ENCODE peak calls at places on chromosomes 3 and 15, in seven cellular contexts. P is A549, R is H1, Y is endothelial cell of umbilical vein, C is HepG2, Q is NB4, W is HCT116. M is an unnamed sample.

GRCh38 chr3:11154036-11154952 is at the start of gene HRH1:
- DNase-seq in P (peak), R (peak), Y (peak), C (no peak), Q (peak), W (no peak), M (peak)

GRCh38 chr3:182349951-182350350 is 443.4 kb upstream of the ATP11B start:
- DNase-seq in P (no peak), R (no peak), Y (no peak), C (no peak), Q (no peak), W (no peak), M (no peak)

GRCh38 chr3:194278186-194278845 is 72.8 kb downstream of the CPN2 start:
- DNase-seq in P (no peak), R (no peak), Y (no peak), C (no peak), Q (peak), W (no peak), M (no peak)

GRCh38 chr15:28914483-28915023 is 28.8 kb downstream of the APBA2 start:
- DNase-seq in P (no peak), R (no peak), Y (no peak), C (no peak), Q (no peak), W (no peak), M (no peak)

GRCh38 chr3:35932995-35933394 is 293.7 kb downstream of the ARPP21 start:
- DNase-seq in P (peak), R (no peak), Y (peak), C (peak), Q (peak), W (peak), M (no peak)

GRCh38 chr15:89184367-89184766 is 37.0 kb downstream of the RLBP1 start:
- DNase-seq in P (no peak), R (no peak), Y (no peak), C (no peak), Q (no peak), W (no peak), M (no peak)

GRCh38 chr3:12175844-12176453 is 17.2 kb upstream of the TIMP4 start:
- DNase-seq in P (peak), R (peak), Y (peak), C (peak), Q (peak), W (peak), M (peak)

GRCh38 chr3:9646800-9647152 is 2.5 kb upstream of the MTMR14 start:
- DNase-seq in P (no peak), R (no peak), Y (no peak), C (no peak), Q (no peak), W (no peak), M (no peak)

GRCh38 chr3:50649451-50649931 is 25.2 kb upstream of the DOCK3 start:
- DNase-seq in P (no peak), R (no peak), Y (no peak), C (no peak), Q (no peak), W (no peak), M (no peak)

GRCh38 chr3:130894873-130895330 is 1.0 kb downstream of the ATP2C1 start:
- DNase-seq in P (no peak), R (no peak), Y (peak), C (no peak), Q (no peak), W (no peak), M (no peak)

GRCh38 chr3:127762077-127762786 is 60.1 kb downstream of the MGLL start:
- DNase-seq in P (no peak), R (no peak), Y (peak), C (no peak), Q (peak), W (no peak), M (no peak)

GRCh38 chr15:58491499-58492202 is 59.9 kb downstream of the LIPC start:
- DNase-seq in P (no peak), R (no peak), Y (no peak), C (no peak), Q (no peak), W (no peak), M (no peak)

GRCh38 chr3:180408654-180409053 is 193.3 kb upstream of the TTC14 start:
- DNase-seq in P (peak), R (no peak), Y (peak), C (no peak), Q (no peak), W (no peak), M (no peak)

GRCh38 chr3:118966700-118967099 is 67.9 kb downstream of the IGSF11 start:
- DNase-seq in P (no peak), R (no peak), Y (no peak), C (no peak), Q (no peak), W (no peak), M (no peak)

GRCh38 chr3:158405507-158405906 is 165.5 kb upstream of the MLF1 start:
- DNase-seq in P (no peak), R (no peak), Y (no peak), C (no peak), Q (no peak), W (no peak), M (no peak)

GRCh38 chr3:16258892-16259291 is 5.9 kb downstream of the DPH3 start:
- DNase-seq in P (no peak), R (no peak), Y (no peak), C (no peak), Q (no peak), W (no peak), M (no peak)

GRCh38 chr15:90002428-90002844 is 1.3 kb downstream of the ZNF710 start:
- DNase-seq in P (peak), R (peak), Y (peak), C (no peak), Q (peak), W (no peak), M (peak)

GRCh38 chr3:94130690-94131089 is 67.8 kb downstream of the NSUN3 start:
- DNase-seq in P (no peak), R (no peak), Y (no peak), C (no peak), Q (no peak), W (no peak), M (no peak)

GRCh38 chr3:16359331-16359730 is 94.3 kb downstream of the OXNAD1 start:
- DNase-seq in P (no peak), R (no peak), Y (peak), C (no peak), Q (peak), W (no peak), M (no peak)

GRCh38 chr3:117875887-117876286 is 1158.8 kb downstream of the IGSF11 start:
- DNase-seq in P (no peak), R (no peak), Y (no peak), C (no peak), Q (no peak), W (no peak), M (no peak)

GRCh38 chr3:115623414-115623868 is at the start of gene GAP43:
- DNase-seq in P (peak), R (peak), Y (peak), C (peak), Q (peak), W (no peak), M (peak)

GRCh38 chr15:90915216-90915807 is 12.2 kb downstream of the MAN2A2 start:
- DNase-seq in P (no peak), R (no peak), Y (no peak), C (no peak), Q (peak), W (no peak), M (no peak)

GRCh38 chr3:120850326-120851295 is 57.4 kb upstream of the STXBP5L start:
- DNase-seq in P (no peak), R (no peak), Y (no peak), C (no peak), Q (no peak), W (no peak), M (no peak)

GRCh38 chr3:21920431-21920830 is 169.4 kb upstream of the ZNF385D start:
- DNase-seq in P (no peak), R (no peak), Y (no peak), C (no peak), Q (no peak), W (no peak), M (no peak)

GRCh38 chr15:94004697-94005096 is 226.7 kb upstream of the MCTP2 start:
- DNase-seq in P (no peak), R (no peak), Y (no peak), C (no peak), Q (no peak), W (no peak), M (no peak)

GRCh38 chr3:63349583-63350177 is 71.6 kb downstream of the SYNPR start:
- DNase-seq in P (peak), R (no peak), Y (peak), C (peak), Q (peak), W (peak), M (peak)

GRCh38 chr3:32109256-32109655 is 2.8 kb downstream of the GPD1L start:
- DNase-seq in P (no peak), R (no peak), Y (peak), C (no peak), Q (no peak), W (no peak), M (peak)

GRCh38 chr3:52796411-52796810 is 1.8 kb downstream of the ITIH3 start:
- DNase-seq in P (no peak), R (no peak), Y (no peak), C (no peak), Q (no peak), W (no peak), M (no peak)

GRCh38 chr3:183275418-183275817 is 22.4 kb downstream of the B3GNT5 start:
- DNase-seq in P (peak), R (no peak), Y (peak), C (no peak), Q (peak), W (no peak), M (no peak)

GRCh38 chr3:195714380-195715011 is 6.3 kb upstream of the MUC20 start:
- DNase-seq in P (no peak), R (no peak), Y (no peak), C (no peak), Q (peak), W (no peak), M (no peak)

GRCh38 chr15:67196672-67197363 is 57.6 kb downstream of the AAGAB start:
- DNase-seq in P (peak), R (no peak), Y (peak), C (no peak), Q (no peak), W (no peak), M (no peak)

DNA sequence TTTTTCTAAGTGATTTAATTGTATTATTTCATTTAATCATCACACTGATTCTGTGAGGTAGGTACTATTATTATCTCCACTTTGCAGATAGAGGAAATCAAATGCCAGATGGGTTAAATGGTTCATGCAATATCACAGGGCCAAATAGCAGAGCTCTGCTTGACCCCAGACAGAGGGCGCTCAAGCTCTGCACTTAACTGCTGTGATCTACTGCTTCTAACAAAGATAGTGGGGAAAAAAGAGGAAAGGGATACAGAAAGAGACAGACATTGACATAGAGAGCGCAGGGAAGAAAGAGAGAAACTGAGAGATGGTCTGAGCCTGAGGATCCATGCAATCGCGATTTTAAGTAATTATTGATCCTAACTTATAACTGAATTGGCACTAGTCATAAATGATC is 279.1 kb upstream of the THRB start:
- DNase-seq in P (peak), R (peak), Y (peak), C (peak), Q (peak), W (peak), M (peak)
- TF ChIP-seq MAX in P (no peak), R (no peak), Y (no peak), C (no peak), Q (no peak), W (no peak), M (no peak)

GRCh38 chr3:17577795-17578520 is 164.5 kb downstream of the TBC1D5 start:
- DNase-seq in P (no peak), R (no peak), Y (peak), C (no peak), Q (no peak), W (no peak), M (no peak)
- TF ChIP-seq MAX in P (no peak), R (no peak), Y (no peak), C (no peak), Q (no peak), W (no peak), M (no peak)

GRCh38 chr15:45612790-45613415 is 21.9 kb upstream of the SQOR start:
- DNase-seq in P (no peak), R (no peak), Y (peak), C (no peak), Q (no peak), W (no peak), M (no peak)

GRCh38 chr15:45616901-45617323 is 17.9 kb upstream of the SQOR start:
- DNase-seq in P (no peak), R (no peak), Y (peak), C (no peak), Q (no peak), W (no peak), M (no peak)

GRCh38 chr15:45606413-45606812 is 19.2 kb downstream of the BLOC1S6 start:
- DNase-seq in P (no peak), R (no peak), Y (no peak), C (no peak), Q (no peak), W (no peak), M (no peak)

GRCh38 chr15:45606841-45607240 is 19.7 kb downstream of the BLOC1S6 start:
- DNase-seq in P (no peak), R (no peak), Y (no peak), C (no peak), Q (no peak), W (no peak), M (no peak)

GRCh38 chr15:45611305-45611704 is 23.5 kb upstream of the SQOR start:
- DNase-seq in P (peak), R (no peak), Y (peak), C (peak), Q (peak), W (no peak), M (no peak)
- TF ChIP-seq MAX in P (no peak), R (no peak), Y (no peak), C (no peak), Q (no peak), W (no peak), M (no peak)

DNA sequence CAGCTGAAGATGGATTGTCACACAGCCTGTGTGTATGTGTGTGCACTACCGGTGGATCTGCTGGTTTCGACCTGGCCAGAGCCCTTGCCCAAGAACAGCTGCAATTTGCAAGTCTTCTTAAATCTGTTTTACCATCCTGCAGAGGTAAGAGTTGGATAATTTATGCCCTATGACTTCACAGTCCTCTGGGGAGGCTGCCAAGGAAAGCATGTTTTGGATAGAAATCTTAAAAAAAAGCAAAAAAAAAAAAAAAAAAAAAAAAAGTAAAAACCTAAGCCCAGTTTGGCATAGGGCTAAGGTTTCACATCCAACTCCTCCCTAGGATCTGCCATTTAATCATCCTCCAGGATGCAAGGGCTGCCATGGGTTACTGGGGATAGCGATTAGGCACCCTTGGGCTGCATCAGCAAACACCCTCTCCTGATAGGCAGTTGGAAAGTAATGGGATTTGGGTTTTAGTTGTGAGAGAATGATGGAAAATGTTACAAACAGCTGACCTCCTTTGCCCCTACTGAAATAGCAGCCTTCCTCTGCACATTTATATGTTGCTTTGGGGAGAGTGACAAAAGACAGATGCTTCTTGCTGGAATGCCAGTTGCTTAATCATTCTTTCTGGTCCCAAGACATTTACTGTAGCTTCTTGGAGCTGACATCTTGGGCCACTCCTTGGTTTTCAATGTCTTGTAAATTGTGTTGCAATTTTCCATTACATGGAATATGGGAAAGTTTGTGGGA is 35.3 kb downstream of the CD200R1L start:
- DNase-seq in P (no peak), R (no peak), Y (peak), C (no peak), Q (peak), W (no peak), M (no peak)
- TF ChIP-seq MAX in P (no peak), R (no peak), Y (no peak), C (no peak), Q (no peak), W (no peak), M (no peak)

GRCh38 chr15:75640483-75641175 is 605 bp upstream of the IMP3 start:
- DNase-seq in P (peak), R (no peak), Y (peak), C (peak), Q (peak), W (peak), M (peak)
- TF ChIP-seq MAX in P (peak), R (no peak), Y (no peak), C (no peak), Q (peak), W (no peak), M (no peak)

GRCh38 chr3:125116311-125117069 is 60.7 kb upstream of the HEG1 start:
- DNase-seq in P (no peak), R (no peak), Y (no peak), C (no peak), Q (no peak), W (no peak), M (no peak)
- TF ChIP-seq MAX in P (no peak), R (no peak), Y (no peak), C (no peak), Q (no peak), W (no peak), M (no peak)

GRCh38 chr3:185822957-185823279 is 1.9 kb downstream of the IGF2BP2 start:
- DNase-seq in P (no peak), R (no peak), Y (no peak), C (no peak), Q (no peak), W (no peak), M (no peak)
- TF ChIP-seq MAX in P (no peak), R (no peak), Y (no peak), C (no peak), Q (no peak), W (peak), M (no peak)

GRCh38 chr3:177935008-177935407 is 601.2 kb upstream of the KCNMB2 start:
- DNase-seq in P (peak), R (no peak), Y (no peak), C (peak), Q (no peak), W (no peak), M (no peak)
- TF ChIP-seq MAX in P (no peak), R (no peak), Y (no peak), C (no peak), Q (no peak), W (no peak), M (no peak)

GRCh38 chr3:4306091-4306490 is 2.9 kb downstream of the SETMAR start:
- DNase-seq in P (no peak), R (no peak), Y (no peak), C (no peak), Q (no peak), W (no peak), M (no peak)

GRCh38 chr3:4311496-4311895 is 8.3 kb downstream of the SETMAR start:
- DNase-seq in P (no peak), R (no peak), Y (no peak), C (no peak), Q (no peak), W (no peak), M (no peak)

GRCh38 chr3:4310971-4311370 is 7.8 kb downstream of the SETMAR start:
- DNase-seq in P (no peak), R (no peak), Y (no peak), C (no peak), Q (peak), W (no peak), M (no peak)

GRCh38 chr3:4306860-4307259 is 3.7 kb downstream of the SETMAR start:
- DNase-seq in P (no peak), R (no peak), Y (no peak), C (no peak), Q (no peak), W (no peak), M (no peak)

GRCh38 chr3:4309476-4310121 is 6.4 kb downstream of the SETMAR start:
- DNase-seq in P (no peak), R (no peak), Y (no peak), C (no peak), Q (no peak), W (no peak), M (no peak)
- TF ChIP-seq MAX in P (no peak), R (no peak), Y (no peak), C (no peak), Q (no peak), W (no peak), M (no peak)

DNA sequence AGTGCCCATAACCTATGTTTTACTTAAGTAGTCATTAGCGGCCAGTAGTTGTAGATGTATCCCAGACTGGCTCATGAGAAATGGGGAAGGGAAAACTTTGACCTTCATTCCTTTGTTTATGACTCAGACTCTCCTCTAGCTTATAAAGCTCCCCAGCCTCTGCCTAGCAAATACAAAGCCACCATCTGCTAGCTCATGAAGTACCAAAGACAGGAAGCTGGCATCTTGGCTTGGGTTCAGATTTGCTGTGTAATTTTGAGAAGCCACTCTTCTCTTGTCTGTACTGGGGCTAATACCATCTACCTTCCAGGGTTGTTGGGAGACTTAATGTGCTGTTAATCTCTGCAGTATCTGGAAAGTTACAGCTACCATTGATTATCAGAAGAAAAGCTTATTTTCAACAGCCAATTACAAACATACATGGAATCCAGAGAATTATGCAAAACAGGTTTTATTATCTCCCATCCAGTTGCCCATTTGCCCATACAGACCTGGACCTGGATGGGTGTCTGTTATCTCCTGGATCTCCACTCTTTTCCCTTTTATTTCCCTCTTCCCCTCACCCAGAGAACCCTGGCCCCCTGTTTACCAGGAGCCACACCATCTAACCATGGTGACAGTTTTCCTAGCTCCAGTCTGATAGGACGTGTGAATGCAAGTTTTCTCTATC is 153.8 kb downstream of the SEMA6D start:
- DNase-seq in P (no peak), R (no peak), Y (peak), C (no peak), Q (no peak), W (no peak), M (no peak)
- TF ChIP-seq MAX in P (no peak), R (no peak), Y (no peak), C (no peak), Q (no peak), W (no peak), M (no peak)

M was measured in WTC11.